ENCODE peak calls at places on chromosomes 5 and 9, in nine cellular contexts. Q is islet precursor cell; A is EH; O is C1 segment of cervical spinal cord; M is stimulated activated CD8-positive, alpha-beta memory T cell treated with anti-CD3 and anti-CD28 coated beads, Interleukin-7, amount 100 ng/mL, for 1 hour; L is naive thymus-derived CD8-positive, alpha-beta T cell; B is H1; F is NCI-H1092 treated with DMSO at 0.1 percent for 48 hours; D is aorta. J is an unnamed sample.

GRCh38 chr9:71487046-71487445 is 281.3 kb downstream of the CEMIP2 start:
- DNase-seq in Q (no peak), A (peak; percentile 22), O (no peak), M (no peak), L (no peak), B (no peak), F (no peak), D (no peak), J (no peak)

GRCh38 chr5:93909356-93909755 is 168.0 kb upstream of the POU5F2 start:
- DNase-seq in Q (no peak), A (peak; percentile 17), O (no peak), M (no peak), L (no peak), B (no peak), F (peak; percentile 39), D (no peak), J (no peak)

GRCh38 chr5:133696006-133696584 is 83.8 kb upstream of the FSTL4 start:
- DNase-seq in Q (no peak), A (no peak), O (no peak), M (no peak), L (no peak), B (no peak), F (no peak), D (no peak), J (no peak)

GRCh38 chr9:2346277-2346913 is 275.2 kb upstream of the VLDLR start:
- DNase-seq in Q (no peak), A (no peak), O (no peak), M (no peak), L (no peak), B (no peak), F (no peak), D (no peak), J (no peak)

GRCh38 chr5:126975791-126976190 is 54.6 kb downstream of the MARCHF3 start:
- DNase-seq in Q (no peak), A (no peak), O (no peak), M (no peak), L (no peak), B (no peak), F (no peak), D (no peak), J (no peak)

GRCh38 chr9:91246842-91247241 is 114.9 kb downstream of the AUH start:
- DNase-seq in Q (no peak), A (peak; percentile 18), O (no peak), M (no peak), L (no peak), B (no peak), F (no peak), D (no peak), J (no peak)

GRCh38 chr9:107218834-107219485 is 64.1 kb upstream of the RAD23B start:
- DNase-seq in Q (no peak), A (no peak), O (no peak), M (no peak), L (no peak), B (no peak), F (no peak), D (no peak), J (peak; percentile 46)

GRCh38 chr5:3858524-3858923 is 262.9 kb downstream of the IRX1 start:
- DNase-seq in Q (no peak), A (no peak), O (no peak), M (no peak), L (no peak), B (no peak), F (no peak), D (no peak), J (no peak)

GRCh38 chr9:29129763-29130162 is 1556.5 kb upstream of the C9orf72 start:
- DNase-seq in Q (no peak), A (no peak), O (no peak), M (no peak), L (no peak), B (no peak), F (no peak), D (no peak), J (no peak)

GRCh38 chr9:123678038-123678877 is 251.7 kb downstream of the DENND1A start:
- DNase-seq in Q (no peak), A (no peak), O (no peak), M (no peak), L (no peak), B (no peak), F (peak; percentile 96), D (no peak), J (no peak)

GRCh38 chr5:119274767-119275130 is 81.1 kb upstream of the TNFAIP8 start:
- DNase-seq in Q (no peak), A (peak; percentile 80), O (no peak), M (no peak), L (no peak), B (no peak), F (no peak), D (no peak), J (no peak)

GRCh38 chr5:140642718-140643117 is 3.5 kb downstream of the TMCO6 start:
- DNase-seq in Q (peak; percentile 19), A (peak; percentile 25), O (no peak), M (no peak), L (no peak), B (no peak), F (no peak), D (no peak), J (no peak)

GRCh38 chr5:55306641-55307382 is 682 bp downstream of the DHX29 start:
- DNase-seq in Q (no peak), A (peak; percentile 19), O (no peak), M (no peak), L (no peak), B (no peak), F (no peak), D (no peak), J (no peak)

GRCh38 chr9:92097997-92098482 is 17.2 kb downstream of the SPTLC1 start:
- DNase-seq in Q (peak; percentile 62), A (peak; percentile 30), O (peak; percentile 76), M (peak; percentile 32), L (no peak), B (peak; percentile 47), F (no peak), D (peak; percentile 82), J (no peak)

GRCh38 chr9:131254107-131254491 is 22.2 kb downstream of the FAM78A start:
- DNase-seq in Q (no peak), A (no peak), O (no peak), M (no peak), L (no peak), B (no peak), F (no peak), D (no peak), J (peak; percentile 57)

GRCh38 chr5:81908771-81909170 is 63.1 kb upstream of the ATG10 start:
- DNase-seq in Q (no peak), A (no peak), O (no peak), M (no peak), L (no peak), B (no peak), F (peak; percentile 1), D (no peak), J (no peak)

GRCh38 chr9:36319806-36320205 is 61.6 kb upstream of the GNE start:
- DNase-seq in Q (no peak), A (peak; percentile 40), O (no peak), M (no peak), L (no peak), B (no peak), F (no peak), D (no peak), J (no peak)

GRCh38 chr9:14846871-14847311 is 63.3 kb downstream of the FREM1 start:
- DNase-seq in Q (peak; percentile 83), A (peak; percentile 59), O (no peak), M (no peak), L (peak; percentile 25), B (peak; percentile 54), F (peak; percentile 56), D (peak; percentile 86), J (peak; percentile 16)

GRCh38 chr9:42386477-42386876 is 203.0 kb downstream of the SPATA31A6 start:
- DNase-seq in Q (no peak), A (no peak), O (no peak), M (no peak), L (no peak), B (no peak), F (no peak), D (no peak), J (no peak)

GRCh38 chr9:100505564-100506159 is 32.7 kb downstream of the TMEFF1 start:
- DNase-seq in Q (peak; percentile 93), A (peak; percentile 60), O (peak; percentile 14), M (no peak), L (peak; percentile 19), B (peak; percentile 75), F (no peak), D (no peak), J (peak; percentile 54)

GRCh38 chr9:2231831-2232230 is 216.7 kb downstream of the SMARCA2 start:
- DNase-seq in Q (no peak), A (peak; percentile 80), O (no peak), M (no peak), L (no peak), B (no peak), F (no peak), D (no peak), J (no peak)

GRCh38 chr5:134038143-134038542 is 33.4 kb upstream of the VDAC1 start:
- DNase-seq in Q (no peak), A (peak; percentile 9), O (no peak), M (no peak), L (no peak), B (no peak), F (peak; percentile 26), D (no peak), J (no peak)

GRCh38 chr9:131426545-131426944 is 32.7 kb downstream of the PRRC2B start:
- DNase-seq in Q (no peak), A (no peak), O (no peak), M (no peak), L (no peak), B (no peak), F (no peak), D (no peak), J (no peak)

GRCh38 chr9:124222918-124223720 is 34.6 kb upstream of the NEK6 start:
- DNase-seq in Q (no peak), A (peak; percentile 46), O (peak; percentile 49), M (no peak), L (no peak), B (no peak), F (peak; percentile 55), D (peak; percentile 85), J (no peak)

GRCh38 chr5:160175438-160176218 is 53.7 kb upstream of the FABP6 start:
- DNase-seq in Q (no peak), A (no peak), O (peak; percentile 72), M (no peak), L (no peak), B (no peak), F (peak; percentile 12), D (peak; percentile 87), J (no peak)

GRCh38 chr9:115106642-115107041 is 11.3 kb downstream of the TNC start:
- DNase-seq in Q (no peak), A (peak; percentile 64), O (no peak), M (no peak), L (no peak), B (no peak), F (no peak), D (no peak), J (no peak)

GRCh38 chr9:137611623-137612609 is 6.4 kb downstream of the ARRDC1 start:
- DNase-seq in Q (peak; percentile 98), A (peak; percentile 85), O (no peak), M (no peak), L (no peak), B (no peak), F (peak; percentile 16), D (no peak), J (no peak)

GRCh38 chr9:7387844-7388243 is 411.7 kb downstream of the DMAC1 start:
- DNase-seq in Q (no peak), A (no peak), O (no peak), M (no peak), L (no peak), B (no peak), F (no peak), D (no peak), J (no peak)

GRCh38 chr9:135126480-135127187 is 39.2 kb downstream of the OLFM1 start:
- DNase-seq in Q (peak; percentile 69), A (no peak), O (peak; percentile 15), M (no peak), L (no peak), B (no peak), F (no peak), D (no peak), J (no peak)

GRCh38 chr5:135045488-135045887 is 11.5 kb upstream of the PITX1 start:
- DNase-seq in Q (no peak), A (no peak), O (no peak), M (no peak), L (no peak), B (no peak), F (no peak), D (no peak), J (no peak)

GRCh38 chr5:58273705-58274104 is 186.2 kb downstream of the PLK2 start:
- DNase-seq in Q (no peak), A (no peak), O (no peak), M (no peak), L (no peak), B (no peak), F (no peak), D (no peak), J (no peak)

J was measured in B cell.